ENCODE peak calls at places on chromosomes 3 and 15, in nine cellular contexts. F is cardiac fibroblast, H is PC-9, J is LoVo, S is ACHN, U is thoracic aorta, T is GM13977, G is NCI-H1694 treated with DMSO at 0.1 percent for 48 hours, M is mesothelial cell of epicardium. L is an unnamed sample.
A peak's percentile ranks its signal among the peaks of the same experiment; 100 is the strongest.

GRCh38 chr3:52798978-52799476 is 4.4 kb downstream of the ITIH3 start:
- DNase-seq in H (peak; percentile 55), J (peak; percentile 27), T (peak; percentile 75), G (peak; percentile 0), M (no peak), S (peak; percentile 24), F (peak; percentile 13), U (no peak), L (no peak)

GRCh38 chr3:35624698-35625097 is 14.6 kb upstream of the ARPP21 start:
- DNase-seq in H (no peak), U (no peak), S (no peak), T (no peak), F (peak; percentile 46), J (no peak), M (no peak), G (no peak), L (no peak)

GRCh38 chr3:194306109-194306686 is 44.9 kb downstream of the CPN2 start:
- DNase-seq in F (no peak), M (no peak), T (no peak), S (no peak), G (no peak), J (no peak), U (no peak), H (no peak), L (no peak)

GRCh38 chr3:123870033-123870432 is 14.1 kb downstream of the MYLK start:
- DNase-seq in H (no peak), F (peak; percentile 27), S (peak; percentile 38), T (no peak), M (no peak), J (no peak), U (no peak), G (no peak), L (peak; percentile 76)

GRCh38 chr15:58666957-58667356 is 82.5 kb downstream of the ADAM10 start:
- DNase-seq in U (no peak), T (no peak), G (no peak), H (no peak), M (no peak), S (no peak), J (no peak), F (peak; percentile 71), L (no peak)

GRCh38 chr3:184727357-184728060 is 15.6 kb upstream of the MAGEF1 start:
- DNase-seq in H (peak; percentile 76), J (peak; percentile 37), S (peak; percentile 60), G (peak; percentile 74), T (peak; percentile 80), U (no peak), F (peak; percentile 75), M (peak; percentile 67), L (peak; percentile 67)

GRCh38 chr3:71254658-71255057 is 328.9 kb downstream of the FOXP1 start:
- DNase-seq in G (no peak), F (peak; percentile 43), H (no peak), J (peak; percentile 44), M (no peak), U (no peak), S (peak; percentile 33), T (no peak), L (no peak)

GRCh38 chr3:172746476-172746875 is 4.0 kb upstream of the ECT2 start:
- DNase-seq in G (no peak), H (no peak), F (peak; percentile 12), U (no peak), S (peak; percentile 39), T (no peak), M (no peak), J (no peak), L (peak; percentile 6)

GRCh38 chr3:189914799-189915198 is 205.9 kb downstream of the P3H2 start:
- DNase-seq in H (peak; percentile 51), S (peak; percentile 31), J (peak; percentile 24), T (no peak), F (peak; percentile 96), M (no peak), U (no peak), G (no peak), L (peak; percentile 88)

GRCh38 chr15:71651750-71652186 is 158.6 kb upstream of the NR2E3 start:
- DNase-seq in F (peak; percentile 92), J (peak; percentile 32), U (peak; percentile 7), M (no peak), G (peak; percentile 60), H (peak; percentile 17), S (peak; percentile 59), T (peak; percentile 16), L (peak; percentile 60)

GRCh38 chr15:48935236-48935635 is 28.5 kb downstream of the SHC4 start:
- DNase-seq in G (no peak), F (no peak), U (no peak), M (no peak), H (no peak), T (no peak), S (no peak), J (no peak), L (no peak)

GRCh38 chr3:52792961-52793695 is 1.5 kb upstream of the ITIH3 start:
- DNase-seq in G (peak; percentile 52), T (no peak), J (no peak), H (no peak), U (no peak), M (no peak), F (no peak), S (no peak), L (no peak)

GRCh38 chr3:96814581-96815567 is at the start of gene EPHA6:
- DNase-seq in M (peak; percentile 46), G (no peak), U (no peak), J (no peak), T (peak; percentile 12), F (no peak), H (no peak), S (peak; percentile 34), L (no peak)

GRCh38 chr3:53109190-53109589 is 21.0 kb downstream of the RFT1 start:
- DNase-seq in M (no peak), U (no peak), F (peak; percentile 83), H (peak; percentile 37), S (peak; percentile 43), T (no peak), J (no peak), G (no peak), L (peak; percentile 66)

GRCh38 chr3:150760431-150761200 is 2.4 kb downstream of the SIAH2 start:
- DNase-seq in S (no peak), U (no peak), M (no peak), H (no peak), T (peak; percentile 72), J (no peak), G (no peak), F (no peak), L (no peak)